ENCODE peak calls at places on chromosomes 13 and 19, in six cellular contexts. One of them, this sample, is unnamed.

GRCh38 chr19:32767951-32768679 is 48.5 kb downstream of the TDRD12 start:
- DNase-seq in psoas muscle: no peak
- DNase-seq in CD8-positive, alpha-beta T cell: no peak
- DNase-seq in caudate nucleus: no peak
- DNase-seq in GM23338: no peak
- DNase-seq in breast epithelium: no peak
- DNase-seq in this sample: no peak

GRCh38 chr19:42201489-42202289 is 15.8 kb downstream of the DEDD2 start:
- DNase-seq in psoas muscle: no peak
- DNase-seq in CD8-positive, alpha-beta T cell: peak
- DNase-seq in GM23338: no peak
- DNase-seq in caudate nucleus: no peak
- DNase-seq in breast epithelium: no peak
- DNase-seq in this sample: no peak

GRCh38 chr13:66886248-66886647 is 343.9 kb downstream of the PCDH9 start:
- DNase-seq in caudate nucleus: no peak
- DNase-seq in breast epithelium: no peak
- DNase-seq in GM23338: peak
- DNase-seq in CD8-positive, alpha-beta T cell: no peak
- DNase-seq in psoas muscle: no peak
- DNase-seq in this sample: no peak

GRCh38 chr13:72112216-72112615 is 245.2 kb upstream of the DACH1 start:
- DNase-seq in psoas muscle: no peak
- DNase-seq in CD8-positive, alpha-beta T cell: no peak
- DNase-seq in GM23338: no peak
- DNase-seq in breast epithelium: no peak
- DNase-seq in caudate nucleus: no peak
- DNase-seq in this sample: no peak

GRCh38 chr13:23790591-23791170 is 98.5 kb downstream of the MIPEP start:
- DNase-seq in breast epithelium: no peak
- DNase-seq in CD8-positive, alpha-beta T cell: no peak
- DNase-seq in caudate nucleus: no peak
- DNase-seq in GM23338: no peak
- DNase-seq in psoas muscle: no peak
- DNase-seq in this sample: no peak

GRCh38 chr19:16075430-16076153 is 703 bp upstream of the TPM4 start:
- DNase-seq in CD8-positive, alpha-beta T cell: no peak
- DNase-seq in GM23338: no peak
- DNase-seq in caudate nucleus: no peak
- DNase-seq in psoas muscle: no peak
- DNase-seq in breast epithelium: peak
- DNase-seq in this sample: peak

GRCh38 chr13:77492982-77493381 is 42.5 kb upstream of the SCEL start:
- DNase-seq in psoas muscle: no peak
- DNase-seq in breast epithelium: no peak
- DNase-seq in CD8-positive, alpha-beta T cell: no peak
- DNase-seq in caudate nucleus: no peak
- DNase-seq in GM23338: no peak
- DNase-seq in this sample: no peak

GRCh38 chr19:34348899-34349487 is 16.0 kb upstream of the GPI start:
- DNase-seq in CD8-positive, alpha-beta T cell: no peak
- DNase-seq in caudate nucleus: no peak
- DNase-seq in GM23338: no peak
- DNase-seq in breast epithelium: no peak
- DNase-seq in psoas muscle: no peak
- DNase-seq in this sample: no peak

GRCh38 chr13:93797463-93797862 is 570.9 kb downstream of the GPC6 start:
- DNase-seq in psoas muscle: no peak
- DNase-seq in GM23338: no peak
- DNase-seq in CD8-positive, alpha-beta T cell: no peak
- DNase-seq in caudate nucleus: no peak
- DNase-seq in breast epithelium: no peak
- DNase-seq in this sample: no peak

GRCh38 chr13:39132286-39132685 is 94.0 kb downstream of the NHLRC3 start:
- DNase-seq in breast epithelium: no peak
- DNase-seq in psoas muscle: no peak
- DNase-seq in CD8-positive, alpha-beta T cell: no peak
- DNase-seq in GM23338: no peak
- DNase-seq in caudate nucleus: no peak
- DNase-seq in this sample: no peak

GRCh38 chr19:57613941-57614743 is at the start of gene ZNF134:
- DNase-seq in psoas muscle: peak
- DNase-seq in caudate nucleus: peak
- DNase-seq in breast epithelium: peak
- DNase-seq in GM23338: peak
- DNase-seq in CD8-positive, alpha-beta T cell: peak
- DNase-seq in this sample: peak

GRCh38 chr19:17243854-17244617 is 1.7 kb downstream of the NR2F6 start:
- DNase-seq in GM23338: peak
- DNase-seq in psoas muscle: peak
- DNase-seq in breast epithelium: no peak
- DNase-seq in caudate nucleus: no peak
- DNase-seq in CD8-positive, alpha-beta T cell: no peak
- DNase-seq in this sample: peak

GRCh38 chr13:111265701-111266035 is 54.8 kb upstream of the TEX29 start:
- DNase-seq in GM23338: no peak
- DNase-seq in breast epithelium: no peak
- DNase-seq in psoas muscle: no peak
- DNase-seq in caudate nucleus: no peak
- DNase-seq in CD8-positive, alpha-beta T cell: no peak
- DNase-seq in this sample: no peak

GRCh38 chr13:33870046-33870668 is 52.2 kb downstream of the RFC3 start:
- DNase-seq in GM23338: no peak
- DNase-seq in CD8-positive, alpha-beta T cell: no peak
- DNase-seq in psoas muscle: no peak
- DNase-seq in caudate nucleus: no peak
- DNase-seq in breast epithelium: no peak
- DNase-seq in this sample: no peak

GRCh38 chr13:109782823-109783411 is 3.5 kb downstream of the IRS2 start:
- DNase-seq in CD8-positive, alpha-beta T cell: no peak
- DNase-seq in breast epithelium: no peak
- DNase-seq in GM23338: no peak
- DNase-seq in psoas muscle: no peak
- DNase-seq in caudate nucleus: no peak
- DNase-seq in this sample: no peak
- H3K27ac ChIP-seq in CD8-positive, alpha-beta T cell: no peak
- H3K27ac ChIP-seq in breast epithelium: peak
- H3K27ac ChIP-seq in GM23338: no peak
- H3K27ac ChIP-seq in psoas muscle: no peak
- H3K27ac ChIP-seq in caudate nucleus: no peak
- H3K27ac ChIP-seq in this sample: no peak

DNA sequence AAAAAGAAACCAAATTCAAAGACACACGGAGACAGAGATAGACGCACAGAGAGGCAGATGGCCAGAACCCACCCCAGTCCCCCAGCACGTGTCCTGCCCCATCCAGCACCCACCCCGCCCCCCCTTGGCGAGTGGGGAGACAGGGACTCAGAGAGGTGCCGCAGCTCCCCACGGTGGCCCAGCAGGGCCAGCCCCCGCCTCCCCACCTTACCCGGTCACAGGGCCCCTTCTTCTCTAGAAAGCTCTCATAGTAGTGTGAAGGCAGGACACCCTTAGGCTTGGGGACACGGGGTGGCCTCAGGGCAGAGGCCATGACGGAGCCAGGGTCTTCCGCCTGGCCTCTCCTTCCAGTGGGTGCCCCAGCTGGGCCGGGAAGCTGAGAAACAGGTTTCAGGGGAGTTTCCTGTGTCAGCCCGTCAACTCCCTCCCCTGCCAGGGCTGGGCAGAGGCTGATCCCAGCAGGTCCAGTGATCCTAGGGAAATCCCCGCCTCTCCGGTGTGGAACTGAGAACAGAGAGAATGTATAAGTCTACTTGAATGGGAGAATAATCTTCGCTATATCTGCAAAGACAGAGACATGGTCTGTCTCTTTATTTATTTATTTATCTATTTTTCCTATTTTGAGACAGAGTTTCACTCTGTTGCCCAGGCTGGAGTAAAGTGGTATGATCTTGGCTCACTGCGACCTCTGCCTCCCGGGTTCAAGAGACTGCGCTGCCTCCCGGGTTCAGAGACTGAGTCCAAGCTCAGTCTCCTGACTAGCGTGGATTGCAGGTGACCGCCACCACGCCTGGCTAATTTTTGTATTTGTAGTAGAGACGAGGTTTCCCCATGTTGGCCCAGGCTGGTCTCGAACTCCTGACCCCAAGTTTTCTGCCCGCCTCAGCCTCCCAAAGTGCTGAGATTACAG is at the start of gene STAP2:
- DNase-seq in CD8-positive, alpha-beta T cell: peak
- DNase-seq in GM23338: peak
- DNase-seq in breast epithelium: peak
- DNase-seq in psoas muscle: no peak
- DNase-seq in caudate nucleus: no peak
- DNase-seq in this sample: no peak
- H3K27ac ChIP-seq in CD8-positive, alpha-beta T cell: peak
- H3K27ac ChIP-seq in GM23338: peak
- H3K27ac ChIP-seq in breast epithelium: peak
- H3K27ac ChIP-seq in psoas muscle: no peak
- H3K27ac ChIP-seq in caudate nucleus: no peak
- H3K27ac ChIP-seq in this sample: no peak

DNA sequence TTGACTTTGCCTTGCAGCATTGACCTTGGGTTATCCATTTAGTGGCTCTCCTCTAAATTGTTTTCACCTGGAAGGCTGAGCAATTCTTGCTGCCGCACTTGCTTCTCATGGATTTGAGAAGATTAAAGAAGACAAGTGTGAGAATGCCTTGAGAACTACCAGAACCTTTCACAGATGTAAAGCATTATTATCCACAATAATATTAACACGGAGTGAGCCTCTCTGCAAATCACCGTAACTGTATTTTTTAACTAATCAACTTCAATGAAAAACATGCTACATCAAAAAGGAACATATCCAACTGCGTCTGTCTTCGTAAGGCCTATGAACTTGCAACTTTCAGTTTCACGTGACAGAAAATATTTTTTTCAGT is 94.0 kb upstream of the RAP2A start:
- DNase-seq in breast epithelium: no peak
- DNase-seq in caudate nucleus: no peak
- DNase-seq in psoas muscle: no peak
- DNase-seq in GM23338: no peak
- DNase-seq in CD8-positive, alpha-beta T cell: no peak
- DNase-seq in this sample: no peak
- H3K27ac ChIP-seq in breast epithelium: peak
- H3K27ac ChIP-seq in caudate nucleus: peak
- H3K27ac ChIP-seq in psoas muscle: peak
- H3K27ac ChIP-seq in GM23338: no peak
- H3K27ac ChIP-seq in CD8-positive, alpha-beta T cell: no peak
- H3K27ac ChIP-seq in this sample: peak

GRCh38 chr13:20669162-20669561 is 34.3 kb upstream of the IL17D start:
- DNase-seq in psoas muscle: no peak
- DNase-seq in caudate nucleus: no peak
- DNase-seq in breast epithelium: no peak
- DNase-seq in GM23338: no peak
- DNase-seq in CD8-positive, alpha-beta T cell: no peak
- DNase-seq in this sample: no peak

GRCh38 chr13:20671789-20672188 is 31.7 kb upstream of the IL17D start:
- DNase-seq in GM23338: no peak
- DNase-seq in breast epithelium: no peak
- DNase-seq in psoas muscle: no peak
- DNase-seq in CD8-positive, alpha-beta T cell: no peak
- DNase-seq in caudate nucleus: no peak
- DNase-seq in this sample: no peak

GRCh38 chr13:20676213-20676612 is 27.3 kb upstream of the IL17D start:
- DNase-seq in GM23338: no peak
- DNase-seq in breast epithelium: no peak
- DNase-seq in CD8-positive, alpha-beta T cell: no peak
- DNase-seq in psoas muscle: no peak
- DNase-seq in caudate nucleus: no peak
- DNase-seq in this sample: no peak

GRCh38 chr13:20672772-20673171 is 30.7 kb upstream of the IL17D start:
- DNase-seq in caudate nucleus: no peak
- DNase-seq in breast epithelium: no peak
- DNase-seq in CD8-positive, alpha-beta T cell: no peak
- DNase-seq in psoas muscle: no peak
- DNase-seq in GM23338: no peak
- DNase-seq in this sample: no peak

GRCh38 chr13:20673711-20674110 is 29.8 kb upstream of the IL17D start:
- DNase-seq in psoas muscle: no peak
- DNase-seq in GM23338: no peak
- DNase-seq in caudate nucleus: no peak
- DNase-seq in breast epithelium: no peak
- DNase-seq in CD8-positive, alpha-beta T cell: no peak
- DNase-seq in this sample: no peak
- H3K27ac ChIP-seq in psoas muscle: no peak
- H3K27ac ChIP-seq in GM23338: no peak
- H3K27ac ChIP-seq in caudate nucleus: peak
- H3K27ac ChIP-seq in breast epithelium: no peak
- H3K27ac ChIP-seq in CD8-positive, alpha-beta T cell: no peak
- H3K27ac ChIP-seq in this sample: no peak

DNA sequence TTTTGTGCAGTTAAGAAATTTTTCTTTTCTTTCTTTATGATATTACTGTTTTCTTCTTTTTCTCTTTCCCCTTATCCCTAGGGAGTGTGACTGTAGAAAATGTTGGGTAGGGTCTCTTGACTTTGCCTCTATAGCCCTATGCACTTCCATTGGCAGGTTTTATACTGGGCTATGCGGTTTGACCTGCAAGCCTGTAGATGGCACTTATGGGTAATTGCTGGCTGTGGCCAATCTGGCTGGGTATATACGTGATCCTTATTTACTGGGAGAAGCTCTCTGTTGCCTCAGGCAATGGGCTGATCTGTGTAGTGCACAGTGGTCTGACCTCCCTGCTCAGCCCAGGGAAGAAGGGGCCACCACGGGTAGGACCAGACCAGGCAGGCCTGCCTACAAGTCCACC is 78.8 kb downstream of the RAP2A start:
- DNase-seq in breast epithelium: no peak
- DNase-seq in CD8-positive, alpha-beta T cell: no peak
- DNase-seq in GM23338: no peak
- DNase-seq in psoas muscle: no peak
- DNase-seq in caudate nucleus: no peak
- DNase-seq in this sample: no peak
- H3K27ac ChIP-seq in breast epithelium: no peak
- H3K27ac ChIP-seq in CD8-positive, alpha-beta T cell: no peak
- H3K27ac ChIP-seq in GM23338: no peak
- H3K27ac ChIP-seq in psoas muscle: no peak
- H3K27ac ChIP-seq in caudate nucleus: no peak
- H3K27ac ChIP-seq in this sample: no peak

GRCh38 chr19:48303367-48303766 is 22.0 kb upstream of the EMP3 start:
- DNase-seq in caudate nucleus: no peak
- DNase-seq in breast epithelium: no peak
- DNase-seq in CD8-positive, alpha-beta T cell: no peak
- DNase-seq in GM23338: no peak
- DNase-seq in psoas muscle: no peak
- DNase-seq in this sample: no peak

GRCh38 chr19:48310227-48310626 is 15.1 kb upstream of the EMP3 start:
- DNase-seq in caudate nucleus: no peak
- DNase-seq in GM23338: no peak
- DNase-seq in psoas muscle: no peak
- DNase-seq in breast epithelium: no peak
- DNase-seq in CD8-positive, alpha-beta T cell: no peak
- DNase-seq in this sample: no peak

GRCh38 chr19:48311384-48311783 is 14.0 kb upstream of the EMP3 start:
- DNase-seq in breast epithelium: no peak
- DNase-seq in GM23338: no peak
- DNase-seq in caudate nucleus: no peak
- DNase-seq in psoas muscle: no peak
- DNase-seq in CD8-positive, alpha-beta T cell: no peak
- DNase-seq in this sample: no peak

GRCh38 chr19:48303866-48304265 is 21.5 kb upstream of the EMP3 start:
- DNase-seq in GM23338: no peak
- DNase-seq in breast epithelium: no peak
- DNase-seq in CD8-positive, alpha-beta T cell: no peak
- DNase-seq in psoas muscle: no peak
- DNase-seq in caudate nucleus: no peak
- DNase-seq in this sample: no peak

GRCh38 chr19:48308695-48309586 is 16.4 kb upstream of the EMP3 start:
- DNase-seq in caudate nucleus: no peak
- DNase-seq in psoas muscle: no peak
- DNase-seq in CD8-positive, alpha-beta T cell: no peak
- DNase-seq in breast epithelium: no peak
- DNase-seq in GM23338: peak
- DNase-seq in this sample: no peak
- H3K27ac ChIP-seq in caudate nucleus: peak
- H3K27ac ChIP-seq in psoas muscle: no peak
- H3K27ac ChIP-seq in CD8-positive, alpha-beta T cell: no peak
- H3K27ac ChIP-seq in breast epithelium: no peak
- H3K27ac ChIP-seq in GM23338: no peak
- H3K27ac ChIP-seq in this sample: no peak